ENCODE peak calls at places on chromosomes 6 and 20, in ten cellular contexts. One of them, this sample, is unnamed. For H3K9me3, the result is how much of the 10 kb centered on the place peaks cover.

GRCh38 chr6:56055066-56055465 is 179.7 kb upstream of the BMP5 start:
- DNase-seq in A549: no peak
- DNase-seq in SK-N-SH: no peak
- DNase-seq in HepG2: no peak
- DNase-seq in ovary: no peak
- DNase-seq in sigmoid colon: no peak
- DNase-seq in transverse colon: no peak
- DNase-seq in stomach: no peak
- DNase-seq in tibial nerve: no peak
- DNase-seq in K562: no peak
- DNase-seq in this sample: no peak

GRCh38 chr6:72461144-72461543 is 160.7 kb upstream of the KCNQ5 start:
- DNase-seq in SK-N-SH: no peak
- DNase-seq in A549: no peak
- DNase-seq in HepG2: no peak
- DNase-seq in tibial nerve: no peak
- DNase-seq in stomach: no peak
- DNase-seq in transverse colon: no peak
- DNase-seq in sigmoid colon: no peak
- DNase-seq in K562: no peak
- DNase-seq in ovary: no peak
- DNase-seq in this sample: no peak

GRCh38 chr20:682123-682522 is 6.5 kb upstream of the SCRT2 start:
- DNase-seq in stomach: no peak
- DNase-seq in HepG2: no peak
- DNase-seq in K562: no peak
- DNase-seq in A549: no peak
- DNase-seq in ovary: no peak
- DNase-seq in tibial nerve: no peak
- DNase-seq in SK-N-SH: no peak
- DNase-seq in sigmoid colon: no peak
- DNase-seq in transverse colon: no peak
- DNase-seq in this sample: no peak

GRCh38 chr20:57654998-57655811 is 35.0 kb upstream of the ZBP1 start:
- DNase-seq in HepG2: no peak
- DNase-seq in SK-N-SH: peak
- DNase-seq in tibial nerve: peak
- DNase-seq in ovary: no peak
- DNase-seq in K562: no peak
- DNase-seq in stomach: peak
- DNase-seq in sigmoid colon: no peak
- DNase-seq in A549: peak
- DNase-seq in transverse colon: no peak
- DNase-seq in this sample: peak

GRCh38 chr20:60964911-60965310 is 287.1 kb upstream of the CDH4 start:
- DNase-seq in sigmoid colon: no peak
- DNase-seq in transverse colon: no peak
- DNase-seq in K562: no peak
- DNase-seq in HepG2: no peak
- DNase-seq in SK-N-SH: no peak
- DNase-seq in tibial nerve: no peak
- DNase-seq in stomach: no peak
- DNase-seq in ovary: no peak
- DNase-seq in A549: no peak
- DNase-seq in this sample: no peak

GRCh38 chr6:3340358-3340798 is 81.6 kb downstream of the PSMG4 start:
- DNase-seq in HepG2: no peak
- DNase-seq in sigmoid colon: no peak
- DNase-seq in A549: no peak
- DNase-seq in K562: no peak
- DNase-seq in SK-N-SH: no peak
- DNase-seq in ovary: no peak
- DNase-seq in transverse colon: no peak
- DNase-seq in tibial nerve: peak
- DNase-seq in stomach: no peak
- DNase-seq in this sample: no peak

GRCh38 chr6:79646006-79646405 is 14.9 kb downstream of the SH3BGRL2 start:
- DNase-seq in ovary: no peak
- DNase-seq in tibial nerve: no peak
- DNase-seq in transverse colon: no peak
- DNase-seq in stomach: no peak
- DNase-seq in A549: no peak
- DNase-seq in K562: no peak
- DNase-seq in sigmoid colon: no peak
- DNase-seq in HepG2: no peak
- DNase-seq in SK-N-SH: no peak
- DNase-seq in this sample: no peak

GRCh38 chr6:76495909-76496308 is 423.4 kb upstream of the IMPG1 start:
- DNase-seq in tibial nerve: no peak
- DNase-seq in stomach: no peak
- DNase-seq in sigmoid colon: no peak
- DNase-seq in transverse colon: no peak
- DNase-seq in SK-N-SH: no peak
- DNase-seq in K562: no peak
- DNase-seq in ovary: no peak
- DNase-seq in HepG2: no peak
- DNase-seq in A549: no peak
- DNase-seq in this sample: no peak

GRCh38 chr6:53547166-53547814 is 2.4 kb upstream of the GCLC start:
- DNase-seq in A549: no peak
- DNase-seq in SK-N-SH: peak
- DNase-seq in transverse colon: no peak
- DNase-seq in K562: no peak
- DNase-seq in HepG2: no peak
- DNase-seq in ovary: peak
- DNase-seq in sigmoid colon: no peak
- DNase-seq in stomach: no peak
- DNase-seq in tibial nerve: no peak
- DNase-seq in this sample: no peak

GRCh38 chr6:135180458-135181332 is at the start of gene MYB:
- DNase-seq in ovary: peak
- DNase-seq in SK-N-SH: peak
- DNase-seq in transverse colon: peak
- DNase-seq in K562: peak
- DNase-seq in A549: peak
- DNase-seq in stomach: peak
- DNase-seq in tibial nerve: no peak
- DNase-seq in HepG2: no peak
- DNase-seq in sigmoid colon: no peak
- DNase-seq in this sample: no peak

DNA sequence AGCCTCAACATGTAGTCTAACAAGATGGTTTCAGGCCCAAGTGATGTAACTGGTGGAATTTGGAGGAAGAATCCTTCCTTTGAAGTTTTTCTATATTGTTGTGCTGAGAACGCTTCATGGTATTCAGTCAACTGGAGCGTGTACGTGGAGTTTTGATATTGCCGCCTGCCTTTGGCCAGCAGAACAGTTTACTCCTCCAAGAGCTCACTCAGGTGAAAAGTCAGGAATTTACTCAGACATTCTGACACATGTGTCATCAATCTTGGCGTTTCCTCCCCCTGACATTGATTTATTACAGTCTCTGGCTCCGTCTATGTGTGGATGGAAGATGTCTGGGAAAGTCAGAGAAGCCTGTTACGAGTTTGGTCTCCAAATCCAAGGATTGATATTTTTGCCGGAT is 19.0 kb upstream of the TGM2 start:
- DNase-seq in tibial nerve: no peak
- DNase-seq in sigmoid colon: no peak
- DNase-seq in A549: no peak
- DNase-seq in SK-N-SH: no peak
- DNase-seq in K562: no peak
- DNase-seq in stomach: no peak
- DNase-seq in transverse colon: no peak
- DNase-seq in HepG2: no peak
- DNase-seq in ovary: no peak
- DNase-seq in this sample: no peak
- TF ChIP-seq EP300 in tibial nerve: no peak
- TF ChIP-seq EP300 in sigmoid colon: no peak
- TF ChIP-seq EP300 in A549: peak
- TF ChIP-seq EP300 in SK-N-SH: no peak
- TF ChIP-seq EP300 in K562: no peak
- TF ChIP-seq EP300 in stomach: no peak
- TF ChIP-seq EP300 in transverse colon: no peak
- TF ChIP-seq EP300 in HepG2: no peak
- TF ChIP-seq EP300 in ovary: no peak
- TF ChIP-seq EP300 in this sample: no peak

DNA sequence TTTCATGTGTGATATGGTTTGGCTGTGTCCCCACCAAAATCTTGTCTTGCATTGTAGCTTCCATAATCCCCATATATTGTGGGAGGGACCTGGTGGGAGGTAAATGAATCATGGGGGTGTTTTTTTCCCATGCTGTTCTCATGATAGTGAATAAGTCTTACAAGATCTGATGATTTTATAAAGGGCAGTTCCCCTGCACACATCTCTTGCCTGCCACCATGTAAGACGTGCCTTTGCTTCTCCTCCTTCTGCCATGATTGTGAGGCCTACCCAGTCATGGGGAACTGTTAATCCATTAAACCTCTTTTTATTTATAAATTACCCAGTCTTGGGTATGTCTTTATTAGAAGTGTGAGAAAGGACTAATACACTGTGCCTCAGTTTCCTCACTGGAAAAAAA is 4.2 kb upstream of the IL22RA2 start:
- DNase-seq in SK-N-SH: no peak
- DNase-seq in K562: no peak
- DNase-seq in ovary: no peak
- DNase-seq in A549: no peak
- DNase-seq in transverse colon: no peak
- DNase-seq in stomach: no peak
- DNase-seq in tibial nerve: no peak
- DNase-seq in HepG2: no peak
- DNase-seq in sigmoid colon: no peak
- DNase-seq in this sample: no peak
- H3K9me3 ChIP-seq in SK-N-SH: under half
- H3K9me3 ChIP-seq in K562: under half
- H3K9me3 ChIP-seq in ovary: under half
- H3K9me3 ChIP-seq in A549: under half
- H3K9me3 ChIP-seq in transverse colon: under half
- H3K9me3 ChIP-seq in stomach: under half
- H3K9me3 ChIP-seq in tibial nerve: under half
- H3K9me3 ChIP-seq in HepG2: under half
- H3K9me3 ChIP-seq in sigmoid colon: under half
- H3K9me3 ChIP-seq in this sample: under half

GRCh38 chr6:170461111-170461510 is 92.0 kb downstream of the PSMB1 start:
- DNase-seq in tibial nerve: no peak
- DNase-seq in stomach: no peak
- DNase-seq in HepG2: no peak
- DNase-seq in ovary: no peak
- DNase-seq in K562: no peak
- DNase-seq in SK-N-SH: no peak
- DNase-seq in A549: no peak
- DNase-seq in sigmoid colon: no peak
- DNase-seq in transverse colon: no peak
- DNase-seq in this sample: no peak

GRCh38 chr6:170456886-170457698 is 96.0 kb downstream of the PSMB1 start:
- DNase-seq in HepG2: no peak
- DNase-seq in sigmoid colon: no peak
- DNase-seq in stomach: no peak
- DNase-seq in A549: no peak
- DNase-seq in K562: no peak
- DNase-seq in ovary: no peak
- DNase-seq in tibial nerve: no peak
- DNase-seq in transverse colon: no peak
- DNase-seq in SK-N-SH: no peak
- DNase-seq in this sample: no peak

GRCh38 chr6:170460606-170461005 is 92.5 kb downstream of the PSMB1 start:
- DNase-seq in transverse colon: no peak
- DNase-seq in ovary: no peak
- DNase-seq in tibial nerve: no peak
- DNase-seq in HepG2: no peak
- DNase-seq in stomach: no peak
- DNase-seq in K562: no peak
- DNase-seq in sigmoid colon: no peak
- DNase-seq in A549: no peak
- DNase-seq in SK-N-SH: no peak
- DNase-seq in this sample: no peak

GRCh38 chr6:170461556-170462365 is 91.3 kb downstream of the PSMB1 start:
- DNase-seq in HepG2: no peak
- DNase-seq in sigmoid colon: no peak
- DNase-seq in K562: no peak
- DNase-seq in transverse colon: no peak
- DNase-seq in tibial nerve: no peak
- DNase-seq in stomach: no peak
- DNase-seq in SK-N-SH: no peak
- DNase-seq in ovary: no peak
- DNase-seq in A549: no peak
- DNase-seq in this sample: no peak

GRCh38 chr6:170459451-170459850 is 93.7 kb downstream of the PSMB1 start:
- DNase-seq in K562: no peak
- DNase-seq in stomach: peak
- DNase-seq in A549: no peak
- DNase-seq in ovary: no peak
- DNase-seq in SK-N-SH: no peak
- DNase-seq in tibial nerve: no peak
- DNase-seq in sigmoid colon: no peak
- DNase-seq in HepG2: no peak
- DNase-seq in transverse colon: peak
- DNase-seq in this sample: no peak
- H3K4me3 ChIP-seq in K562: no peak
- H3K4me3 ChIP-seq in stomach: peak
- H3K4me3 ChIP-seq in A549: no peak
- H3K4me3 ChIP-seq in ovary: no peak
- H3K4me3 ChIP-seq in SK-N-SH: peak
- H3K4me3 ChIP-seq in tibial nerve: peak
- H3K4me3 ChIP-seq in sigmoid colon: no peak
- H3K4me3 ChIP-seq in HepG2: no peak
- H3K4me3 ChIP-seq in transverse colon: no peak
- H3K4me3 ChIP-seq in this sample: peak

GRCh38 chr6:144804246-144804790 is 519.2 kb downstream of the UTRN start:
- DNase-seq in SK-N-SH: peak
- DNase-seq in A549: no peak
- DNase-seq in sigmoid colon: no peak
- DNase-seq in transverse colon: no peak
- DNase-seq in K562: no peak
- DNase-seq in ovary: no peak
- DNase-seq in HepG2: no peak
- DNase-seq in stomach: no peak
- DNase-seq in tibial nerve: no peak
- DNase-seq in this sample: no peak
- TF ChIP-seq EP300 in SK-N-SH: peak
- TF ChIP-seq EP300 in A549: no peak
- TF ChIP-seq EP300 in sigmoid colon: no peak
- TF ChIP-seq EP300 in transverse colon: no peak
- TF ChIP-seq EP300 in K562: no peak
- TF ChIP-seq EP300 in ovary: no peak
- TF ChIP-seq EP300 in HepG2: no peak
- TF ChIP-seq EP300 in stomach: no peak
- TF ChIP-seq EP300 in tibial nerve: no peak
- TF ChIP-seq EP300 in this sample: no peak

GRCh38 chr6:45212976-45213375 is 115.2 kb upstream of the RUNX2 start:
- DNase-seq in K562: no peak
- DNase-seq in A549: no peak
- DNase-seq in sigmoid colon: no peak
- DNase-seq in tibial nerve: no peak
- DNase-seq in ovary: no peak
- DNase-seq in stomach: no peak
- DNase-seq in SK-N-SH: no peak
- DNase-seq in transverse colon: no peak
- DNase-seq in HepG2: no peak
- DNase-seq in this sample: no peak
- H3K9me3 ChIP-seq in K562: under half
- H3K9me3 ChIP-seq in A549: under half
- H3K9me3 ChIP-seq in sigmoid colon: under half
- H3K9me3 ChIP-seq in tibial nerve: under half
- H3K9me3 ChIP-seq in ovary: under half
- H3K9me3 ChIP-seq in stomach: under half
- H3K9me3 ChIP-seq in SK-N-SH: under half
- H3K9me3 ChIP-seq in transverse colon: under half
- H3K9me3 ChIP-seq in HepG2: under half
- H3K9me3 ChIP-seq in this sample: under half